ENCODE peak calls at places on chromosomes 16 and 17, in seven cellular contexts. One of them, this sample, is unnamed.
A peak's percentile ranks its signal among the peaks of the same experiment; 100 is the strongest.

GRCh38 chr16:67713647-67714273 is 5.4 kb downstream of the GFOD2 start:
- DNase-seq in iPS-NIHi11: no peak
- DNase-seq in stimulated activated naive B cell treated with anti-CD40 and anti-IgM and Interleukin-4, amounts not matched to agents 10 μg/mL and 1 μg/mL and 100 μg/mL, for 72 hours: no peak
- DNase-seq in pons: no peak
- DNase-seq in endothelial cell of umbilical vein: no peak
- DNase-seq in HT1080: no peak
- DNase-seq in posterior cingulate gyrus: peak; percentile 7
- DNase-seq in this sample: no peak

GRCh38 chr17:4719684-4720221 is 9.3 kb downstream of the ARRB2 start:
- DNase-seq in endothelial cell of umbilical vein: peak; percentile 33
- DNase-seq in HT1080: no peak
- DNase-seq in pons: no peak
- DNase-seq in posterior cingulate gyrus: no peak
- DNase-seq in iPS-NIHi11: no peak
- DNase-seq in stimulated activated naive B cell treated with anti-CD40 and anti-IgM and Interleukin-4, amounts not matched to agents 10 μg/mL and 1 μg/mL and 100 μg/mL, for 72 hours: no peak
- DNase-seq in this sample: no peak

GRCh38 chr16:84746875-84747274 is 47.1 kb downstream of the USP10 start:
- DNase-seq in iPS-NIHi11: no peak
- DNase-seq in posterior cingulate gyrus: no peak
- DNase-seq in pons: no peak
- DNase-seq in endothelial cell of umbilical vein: no peak
- DNase-seq in HT1080: no peak
- DNase-seq in stimulated activated naive B cell treated with anti-CD40 and anti-IgM and Interleukin-4, amounts not matched to agents 10 μg/mL and 1 μg/mL and 100 μg/mL, for 72 hours: no peak
- DNase-seq in this sample: no peak

GRCh38 chr16:14071576-14072271 is 605 bp downstream of the MRTFB start:
- DNase-seq in pons: no peak
- DNase-seq in iPS-NIHi11: no peak
- DNase-seq in HT1080: no peak
- DNase-seq in posterior cingulate gyrus: no peak
- DNase-seq in endothelial cell of umbilical vein: peak; percentile 25
- DNase-seq in stimulated activated naive B cell treated with anti-CD40 and anti-IgM and Interleukin-4, amounts not matched to agents 10 μg/mL and 1 μg/mL and 100 μg/mL, for 72 hours: peak; percentile 4
- DNase-seq in this sample: no peak

GRCh38 chr17:75096082-75096625 is 8.4 kb downstream of the SLC16A5 start:
- DNase-seq in iPS-NIHi11: peak; percentile 71
- DNase-seq in HT1080: peak; percentile 90
- DNase-seq in stimulated activated naive B cell treated with anti-CD40 and anti-IgM and Interleukin-4, amounts not matched to agents 10 μg/mL and 1 μg/mL and 100 μg/mL, for 72 hours: no peak
- DNase-seq in pons: peak; percentile 45
- DNase-seq in endothelial cell of umbilical vein: peak; percentile 88
- DNase-seq in posterior cingulate gyrus: peak; percentile 64
- DNase-seq in this sample: peak; percentile 23

GRCh38 chr17:29086628-29087332 is 43.8 kb downstream of the PIPOX start:
- DNase-seq in iPS-NIHi11: peak; percentile 72
- DNase-seq in stimulated activated naive B cell treated with anti-CD40 and anti-IgM and Interleukin-4, amounts not matched to agents 10 μg/mL and 1 μg/mL and 100 μg/mL, for 72 hours: no peak
- DNase-seq in endothelial cell of umbilical vein: no peak
- DNase-seq in HT1080: peak; percentile 18
- DNase-seq in pons: no peak
- DNase-seq in posterior cingulate gyrus: no peak
- DNase-seq in this sample: no peak

GRCh38 chr16:89117239-89117974 is 23.8 kb downstream of the ACSF3 start:
- DNase-seq in HT1080: no peak
- DNase-seq in iPS-NIHi11: no peak
- DNase-seq in stimulated activated naive B cell treated with anti-CD40 and anti-IgM and Interleukin-4, amounts not matched to agents 10 μg/mL and 1 μg/mL and 100 μg/mL, for 72 hours: no peak
- DNase-seq in posterior cingulate gyrus: no peak
- DNase-seq in pons: no peak
- DNase-seq in endothelial cell of umbilical vein: no peak
- DNase-seq in this sample: no peak

GRCh38 chr16:18931756-18932155 is 5.5 kb upstream of the SMG1 start:
- DNase-seq in stimulated activated naive B cell treated with anti-CD40 and anti-IgM and Interleukin-4, amounts not matched to agents 10 μg/mL and 1 μg/mL and 100 μg/mL, for 72 hours: no peak
- DNase-seq in endothelial cell of umbilical vein: no peak
- DNase-seq in iPS-NIHi11: no peak
- DNase-seq in HT1080: no peak
- DNase-seq in posterior cingulate gyrus: no peak
- DNase-seq in pons: no peak
- DNase-seq in this sample: no peak

GRCh38 chr16:15911198-15911597 is 22.8 kb upstream of the CEP20 start:
- DNase-seq in iPS-NIHi11: no peak
- DNase-seq in stimulated activated naive B cell treated with anti-CD40 and anti-IgM and Interleukin-4, amounts not matched to agents 10 μg/mL and 1 μg/mL and 100 μg/mL, for 72 hours: no peak
- DNase-seq in HT1080: no peak
- DNase-seq in posterior cingulate gyrus: no peak
- DNase-seq in pons: no peak
- DNase-seq in endothelial cell of umbilical vein: no peak
- DNase-seq in this sample: no peak

GRCh38 chr17:71494045-71494444 is 626.8 kb upstream of the SOX9 start:
- DNase-seq in iPS-NIHi11: no peak
- DNase-seq in HT1080: no peak
- DNase-seq in pons: no peak
- DNase-seq in posterior cingulate gyrus: no peak
- DNase-seq in stimulated activated naive B cell treated with anti-CD40 and anti-IgM and Interleukin-4, amounts not matched to agents 10 μg/mL and 1 μg/mL and 100 μg/mL, for 72 hours: no peak
- DNase-seq in endothelial cell of umbilical vein: no peak
- DNase-seq in this sample: no peak

GRCh38 chr16:27430923-27431484 is 29.0 kb downstream of the IL21R start:
- DNase-seq in posterior cingulate gyrus: peak; percentile 55
- DNase-seq in iPS-NIHi11: no peak
- DNase-seq in stimulated activated naive B cell treated with anti-CD40 and anti-IgM and Interleukin-4, amounts not matched to agents 10 μg/mL and 1 μg/mL and 100 μg/mL, for 72 hours: peak; percentile 89
- DNase-seq in endothelial cell of umbilical vein: peak; percentile 17
- DNase-seq in pons: no peak
- DNase-seq in HT1080: no peak
- DNase-seq in this sample: no peak

GRCh38 chr17:74937064-74938051 is 1.7 kb downstream of the OTOP3 start:
- DNase-seq in pons: no peak
- DNase-seq in stimulated activated naive B cell treated with anti-CD40 and anti-IgM and Interleukin-4, amounts not matched to agents 10 μg/mL and 1 μg/mL and 100 μg/mL, for 72 hours: no peak
- DNase-seq in HT1080: no peak
- DNase-seq in endothelial cell of umbilical vein: no peak
- DNase-seq in posterior cingulate gyrus: no peak
- DNase-seq in iPS-NIHi11: peak; percentile 72
- DNase-seq in this sample: no peak

GRCh38 chr16:8670014-8670560 is 4.3 kb upstream of the ABAT start:
- DNase-seq in endothelial cell of umbilical vein: no peak
- DNase-seq in posterior cingulate gyrus: no peak
- DNase-seq in stimulated activated naive B cell treated with anti-CD40 and anti-IgM and Interleukin-4, amounts not matched to agents 10 μg/mL and 1 μg/mL and 100 μg/mL, for 72 hours: no peak
- DNase-seq in pons: no peak
- DNase-seq in iPS-NIHi11: no peak
- DNase-seq in HT1080: no peak
- DNase-seq in this sample: no peak

GRCh38 chr16:17836868-17837602 is 366.3 kb upstream of the XYLT1 start:
- DNase-seq in endothelial cell of umbilical vein: no peak
- DNase-seq in stimulated activated naive B cell treated with anti-CD40 and anti-IgM and Interleukin-4, amounts not matched to agents 10 μg/mL and 1 μg/mL and 100 μg/mL, for 72 hours: no peak
- DNase-seq in posterior cingulate gyrus: no peak
- DNase-seq in iPS-NIHi11: peak; percentile 71
- DNase-seq in HT1080: peak; percentile 98
- DNase-seq in pons: no peak
- DNase-seq in this sample: no peak

GRCh38 chr17:61411114-61411943 is 11.7 kb downstream of the TBX2 start:
- DNase-seq in stimulated activated naive B cell treated with anti-CD40 and anti-IgM and Interleukin-4, amounts not matched to agents 10 μg/mL and 1 μg/mL and 100 μg/mL, for 72 hours: no peak
- DNase-seq in HT1080: no peak
- DNase-seq in pons: no peak
- DNase-seq in iPS-NIHi11: peak; percentile 55
- DNase-seq in posterior cingulate gyrus: peak; percentile 82
- DNase-seq in endothelial cell of umbilical vein: peak; percentile 20
- DNase-seq in this sample: no peak

GRCh38 chr16:56547949-56548567 is 16.8 kb upstream of the MT4 start:
- DNase-seq in HT1080: no peak
- DNase-seq in iPS-NIHi11: no peak
- DNase-seq in stimulated activated naive B cell treated with anti-CD40 and anti-IgM and Interleukin-4, amounts not matched to agents 10 μg/mL and 1 μg/mL and 100 μg/mL, for 72 hours: no peak
- DNase-seq in endothelial cell of umbilical vein: no peak
- DNase-seq in posterior cingulate gyrus: no peak
- DNase-seq in pons: peak; percentile 60
- DNase-seq in this sample: no peak

GRCh38 chr17:37392024-37392590 is 14.5 kb downstream of the ACACA start:
- DNase-seq in HT1080: peak; percentile 58
- DNase-seq in pons: no peak
- DNase-seq in iPS-NIHi11: no peak
- DNase-seq in posterior cingulate gyrus: no peak
- DNase-seq in endothelial cell of umbilical vein: no peak
- DNase-seq in stimulated activated naive B cell treated with anti-CD40 and anti-IgM and Interleukin-4, amounts not matched to agents 10 μg/mL and 1 μg/mL and 100 μg/mL, for 72 hours: no peak
- DNase-seq in this sample: no peak

GRCh38 chr17:40618754-40619625 is 28.6 kb downstream of the SMARCE1 start:
- DNase-seq in posterior cingulate gyrus: no peak
- DNase-seq in iPS-NIHi11: no peak
- DNase-seq in pons: no peak
- DNase-seq in endothelial cell of umbilical vein: no peak
- DNase-seq in stimulated activated naive B cell treated with anti-CD40 and anti-IgM and Interleukin-4, amounts not matched to agents 10 μg/mL and 1 μg/mL and 100 μg/mL, for 72 hours: no peak
- DNase-seq in HT1080: no peak
- DNase-seq in this sample: no peak

This sample was measured in occipital lobe.